ENCODE peak calls at places on chromosomes 1 and 21, in five cellular contexts. Z is GM12865, T is HepG2, B is endothelial cell, M is PC-9. E is an unnamed sample.

GRCh38 chr1:55231745-55232144 is 16.6 kb upstream of the USP24 start:
- DNase-seq in Z (no peak), B (no peak), T (no peak), M (no peak), E (no peak)

GRCh38 chr1:21586222-21586621 is 77.0 kb downstream of the ALPL start:
- DNase-seq in T (no peak), B (no peak), M (no peak), Z (no peak), E (no peak)

GRCh38 chr1:225450491-225451191 is 22.8 kb upstream of the LBR start:
- DNase-seq in T (peak; percentile 78), Z (no peak), M (peak; percentile 64), B (no peak), E (no peak)

GRCh38 chr1:24393892-24394291 is 19.7 kb downstream of the STPG1 start:
- DNase-seq in Z (no peak), T (no peak), B (no peak), M (no peak), E (no peak)

GRCh38 chr1:12014141-12014981 is 4.9 kb upstream of the MIIP start:
- DNase-seq in Z (peak; percentile 65), T (no peak), M (no peak), B (no peak), E (no peak)

GRCh38 chr21:42313501-42313969 is 1.7 kb downstream of the TFF3 start:
- DNase-seq in Z (no peak), T (peak; percentile 8), M (no peak), B (no peak), E (no peak)

GRCh38 chr1:85935234-85935633 is 221.3 kb downstream of the COL24A1 start:
- DNase-seq in Z (no peak), B (no peak), M (no peak), T (no peak), E (no peak)

GRCh38 chr1:202193614-202194327 is at the start of gene LGR6:
- DNase-seq in B (peak; percentile 42), M (no peak), T (no peak), Z (no peak), E (no peak)

GRCh38 chr1:168520052-168520751 is 23.6 kb downstream of the XCL2 start:
- DNase-seq in B (no peak), M (no peak), Z (no peak), T (no peak), E (no peak)

GRCh38 chr1:223724376-223724775 is 12.0 kb downstream of the CAPN2 start:
- DNase-seq in Z (no peak), M (no peak), B (no peak), T (no peak), E (no peak)

GRCh38 chr1:145918992-145919939 is 749 bp upstream of the PEX11B start:
- DNase-seq in M (peak; percentile 82), T (peak; percentile 56), Z (peak; percentile 47), B (peak; percentile 40), E (peak; percentile 70)

GRCh38 chr1:231242516-231243198 is 1.6 kb downstream of the GNPAT start:
- DNase-seq in T (no peak), M (no peak), Z (no peak), B (no peak), E (no peak)

GRCh38 chr1:1020415-1021009 is 592 bp downstream of the AGRN start:
- DNase-seq in Z (peak; percentile 39), M (no peak), T (no peak), B (no peak), E (peak; percentile 36)

GRCh38 chr1:232037774-232038388 is 411.3 kb downstream of the DISC1 start:
- DNase-seq in T (no peak), M (no peak), B (no peak), Z (no peak), E (no peak)

GRCh38 chr1:215786997-215787396 is 219.9 kb downstream of the KCTD3 start:
- DNase-seq in Z (no peak), B (no peak), M (no peak), T (no peak), E (no peak)

GRCh38 chr1:86582161-86582560 is 35.3 kb downstream of the CLCA4 start:
- DNase-seq in B (no peak), T (no peak), M (no peak), Z (no peak), E (no peak)

GRCh38 chr1:31633117-31633516 is 11.6 kb downstream of the PEF1 start:
- DNase-seq in Z (peak; percentile 26), T (peak; percentile 24), B (peak; percentile 74), M (peak; percentile 44), E (peak; percentile 66)

GRCh38 chr1:89873757-89874156 is 52.9 kb downstream of the LRRC8D start:
- DNase-seq in M (peak; percentile 79), T (no peak), B (no peak), Z (no peak), E (no peak)

GRCh38 chr1:17742590-17742989 is 12.5 kb upstream of the ACTL8 start:
- DNase-seq in T (no peak), B (no peak), Z (no peak), M (no peak), E (no peak)

GRCh38 chr1:67431156-67431765 is 1.1 kb upstream of the SERBP1 start:
- DNase-seq in M (no peak), B (no peak), Z (no peak), T (no peak), E (no peak)

GRCh38 chr1:65630855-65631254 is 161.8 kb upstream of the PDE4B start:
- DNase-seq in Z (no peak), B (no peak), T (no peak), M (no peak), E (no peak)

GRCh38 chr1:47650205-47650604 is 212.4 kb downstream of the FOXD2 start:
- DNase-seq in T (no peak), Z (no peak), M (peak; percentile 99), B (no peak), E (peak; percentile 87)

GRCh38 chr21:25383545-25383944 is 223.7 kb downstream of the MRPL39 start:
- DNase-seq in Z (no peak), M (no peak), B (no peak), T (no peak), E (no peak)

GRCh38 chr1:30081379-30082102 is 641.8 kb downstream of the MATN1 start:
- DNase-seq in B (no peak), T (no peak), Z (no peak), M (no peak), E (no peak)

GRCh38 chr1:167094690-167095089 is 815 bp downstream of the STYXL2 start:
- DNase-seq in M (no peak), Z (no peak), B (no peak), T (no peak), E (no peak)

GRCh38 chr1:75719810-75720209 is 4.7 kb upstream of the ACADM start:
- DNase-seq in T (no peak), B (no peak), Z (no peak), M (no peak), E (no peak)

GRCh38 chr1:229972600-229973296 is 94.3 kb upstream of the GALNT2 start:
- DNase-seq in T (peak; percentile 9), Z (peak; percentile 37), M (no peak), B (peak; percentile 12), E (peak; percentile 27)
- TF ChIP-seq CTCF in T (peak; percentile 67), Z (peak; percentile 31), M (peak; percentile 33), B (no peak), E (no peak)

GRCh38 chr1:212780759-212781158 is 10.8 kb downstream of the NSL1 start:
- DNase-seq in B (no peak), M (no peak), Z (no peak), T (no peak), E (no peak)

GRCh38 chr1:212781225-212781624 is 10.4 kb downstream of the NSL1 start:
- DNase-seq in Z (no peak), M (no peak), B (no peak), T (no peak), E (no peak)

GRCh38 chr1:212785871-212786270 is 5.7 kb downstream of the NSL1 start:
- DNase-seq in T (no peak), M (no peak), Z (no peak), B (no peak), E (no peak)

GRCh38 chr1:212783976-212784375 is 7.6 kb downstream of the NSL1 start:
- DNase-seq in M (no peak), T (no peak), B (no peak), Z (no peak), E (no peak)

GRCh38 chr1:212782422-212783154 is 9.0 kb downstream of the NSL1 start:
- DNase-seq in B (no peak), Z (peak; percentile 41), T (peak; percentile 3), M (peak; percentile 38), E (no peak)
- TF ChIP-seq CTCF in B (peak; percentile 67), Z (peak; percentile 44), T (peak; percentile 62), M (peak; percentile 81), E (peak; percentile 57)

GRCh38 chr1:177964336-177964735 is 5.5 kb downstream of the SEC16B start:
- DNase-seq in T (no peak), B (no peak), Z (no peak), M (no peak), E (no peak)

GRCh38 chr1:177954076-177954475 is 15.8 kb downstream of the SEC16B start:
- DNase-seq in Z (no peak), T (no peak), B (no peak), M (no peak), E (no peak)

GRCh38 chr1:177958092-177958491 is 11.8 kb downstream of the SEC16B start:
- DNase-seq in B (no peak), T (no peak), M (no peak), Z (no peak), E (no peak)

GRCh38 chr1:177960939-177961622 is 8.8 kb downstream of the SEC16B start:
- DNase-seq in B (no peak), T (no peak), M (no peak), Z (no peak), E (no peak)

DNA sequence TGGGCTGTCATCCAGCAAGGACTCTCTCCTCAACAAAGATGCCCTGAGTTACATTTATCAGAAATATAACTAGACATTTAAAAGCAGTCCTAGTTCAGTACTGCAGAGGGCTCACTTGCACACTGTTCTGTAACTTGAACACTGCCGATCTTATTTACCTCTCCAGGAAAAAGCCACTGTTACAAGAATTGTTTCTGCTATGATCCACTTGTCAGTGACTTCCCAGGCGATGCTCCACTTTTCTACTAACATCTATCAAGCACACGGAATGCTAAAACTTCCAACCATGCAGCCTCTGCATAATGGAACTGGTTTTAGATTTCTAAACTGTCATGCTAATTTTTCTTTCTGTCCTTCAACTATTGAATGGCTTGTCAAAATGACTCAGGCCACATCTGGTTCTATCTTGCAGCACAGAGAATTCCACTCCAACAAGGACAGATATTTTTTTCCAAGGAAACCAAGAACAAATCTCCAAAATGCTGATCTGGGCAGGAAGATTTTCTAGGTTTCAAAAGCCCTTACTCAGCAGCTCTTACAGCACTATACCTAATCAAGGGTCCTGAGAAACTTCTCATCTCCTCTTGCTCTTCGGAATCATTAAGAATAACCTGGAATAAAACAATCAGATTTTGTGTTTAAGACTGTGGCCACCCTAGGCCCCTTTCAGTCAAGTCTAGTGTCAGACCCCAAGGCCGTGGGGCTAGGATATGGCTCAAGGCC is 9.9 kb downstream of the SEC16B start:
- DNase-seq in Z (no peak), M (no peak), T (peak; percentile 29), B (no peak), E (peak; percentile 13)
- TF ChIP-seq CTCF in Z (no peak), M (peak; percentile 63), T (peak; percentile 62), B (peak; percentile 15), E (peak; percentile 40)

DNA sequence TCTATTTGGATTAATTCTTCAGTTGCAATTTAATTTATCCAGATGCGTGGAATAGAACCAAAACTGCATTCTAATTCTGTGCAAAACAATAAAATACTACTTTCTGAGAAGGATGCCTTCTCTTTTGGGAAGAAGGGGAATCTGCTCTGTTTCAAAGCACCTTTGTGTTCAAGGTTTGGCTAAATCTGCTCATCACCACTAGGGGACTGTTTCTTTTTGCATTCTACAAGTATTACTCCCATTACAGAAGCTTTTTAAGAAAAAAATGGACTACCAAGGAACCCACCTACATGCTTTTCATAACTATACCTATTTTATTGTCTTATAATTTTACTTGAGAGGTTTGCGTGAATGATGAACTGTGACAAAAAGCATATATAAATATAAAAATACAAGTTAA is 18.2 kb downstream of the MRPS6 start:
- DNase-seq in T (no peak), Z (peak; percentile 12), M (no peak), B (no peak), E (no peak)
- TF ChIP-seq CTCF in T (no peak), Z (peak; percentile 29), M (peak; percentile 35), B (peak; percentile 50), E (no peak)

E was measured in Calu3.